ENCODE peak calls at places on chromosomes 11 and 22, in nine cellular contexts. W, D, F, K, O, P, E, A and B are unnamed samples.

GRCh38 chr11:86062719-86063118 is 6.2 kb downstream of the PICALM start:
- DNase-seq in W (no peak), D (no peak), F (no peak), K (no peak), O (no peak), P (no peak), E (peak), A (peak), B (no peak)

GRCh38 chr11:82939456-82939855 is 37.9 kb downstream of the DDIAS start:
- DNase-seq in W (no peak), D (no peak), F (no peak), K (no peak), O (no peak), P (no peak), E (no peak), A (no peak), B (no peak)

GRCh38 chr11:96155627-96156378 is 187.2 kb downstream of the MAML2 start:
- DNase-seq in W (no peak), D (peak), F (peak), K (peak), O (peak), P (peak), E (peak), A (peak), B (peak)

GRCh38 chr11:17021550-17021949 is 7.3 kb upstream of the PLEKHA7 start:
- DNase-seq in W (no peak), D (no peak), F (no peak), K (no peak), O (no peak), P (no peak), E (peak), A (no peak), B (no peak)

GRCh38 chr22:45871721-45872120 is 105.2 kb downstream of the WNT7B start:
- DNase-seq in W (no peak), D (no peak), F (no peak), K (no peak), O (no peak), P (no peak), E (no peak), A (no peak), B (no peak)

GRCh38 chr22:22720724-22721261 is 76.4 kb downstream of the GGTLC2 start:
- DNase-seq in W (no peak), D (no peak), F (no peak), K (peak), O (no peak), P (no peak), E (no peak), A (peak), B (peak)

GRCh38 chr11:64007629-64008282 is 21.5 kb downstream of the OTUB1 start:
- DNase-seq in W (no peak), D (peak), F (peak), K (peak), O (no peak), P (no peak), E (peak), A (no peak), B (no peak)

GRCh38 chr11:86869966-86870570 is 69.7 kb downstream of the PRSS23 start:
- DNase-seq in W (peak), D (peak), F (peak), K (peak), O (peak), P (peak), E (peak), A (peak), B (no peak)

GRCh38 chr11:18594999-18595749 is 4.4 kb upstream of the MISFA start:
- DNase-seq in W (no peak), D (no peak), F (no peak), K (no peak), O (peak), P (no peak), E (no peak), A (no peak), B (no peak)

GRCh38 chr11:62831520-62832345 is at the start of gene STX5:
- DNase-seq in W (peak), D (peak), F (peak), K (peak), O (peak), P (peak), E (peak), A (peak), B (peak)

GRCh38 chr11:47125083-47125482 is 51.6 kb downstream of the ARFGAP2 start:
- DNase-seq in W (no peak), D (no peak), F (no peak), K (no peak), O (no peak), P (no peak), E (no peak), A (no peak), B (no peak)

GRCh38 chr11:126544311-126545056 is 189.0 kb downstream of the ST3GAL4 start:
- DNase-seq in W (peak), D (no peak), F (no peak), K (no peak), O (peak), P (peak), E (peak), A (peak), B (no peak)

GRCh38 chr11:13486926-13487660 is 8.7 kb downstream of the PTH start:
- DNase-seq in W (peak), D (peak), F (no peak), K (peak), O (no peak), P (peak), E (peak), A (peak), B (no peak)

GRCh38 chr22:19177164-19178064 is 1.1 kb downstream of the SLC25A1 start:
- DNase-seq in W (no peak), D (no peak), F (no peak), K (no peak), O (no peak), P (no peak), E (peak), A (no peak), B (no peak)

GRCh38 chr11:56783448-56784041 is 35.0 kb upstream of the OR9G4 start:
- DNase-seq in W (peak), D (peak), F (peak), K (no peak), O (peak), P (no peak), E (peak), A (peak), B (peak)
- H3K4me3 ChIP-seq in W (no peak), D (no peak), F (no peak), K (no peak), O (no peak), P (no peak), E (peak), A (no peak), B (no peak)

GRCh38 chr11:60872124-60872951 is 5.0 kb downstream of the ZP1 start:
- DNase-seq in W (no peak), D (no peak), F (no peak), K (peak), O (no peak), P (peak), E (peak), A (peak), B (no peak)
- H3K4me3 ChIP-seq in W (no peak), D (no peak), F (no peak), K (no peak), O (no peak), P (no peak), E (no peak), A (no peak), B (no peak)

GRCh38 chr11:107565219-107565937 is at the start of gene ALKBH8:
- DNase-seq in W (no peak), D (peak), F (no peak), K (peak), O (peak), P (peak), E (peak), A (peak), B (peak)

GRCh38 chr11:107561688-107562087 is 3.8 kb downstream of the ALKBH8 start:
- DNase-seq in W (no peak), D (no peak), F (no peak), K (no peak), O (peak), P (peak), E (no peak), A (peak), B (no peak)

GRCh38 chr11:107562647-107563208 is 2.8 kb downstream of the ALKBH8 start:
- DNase-seq in W (no peak), D (no peak), F (peak), K (no peak), O (peak), P (peak), E (peak), A (peak), B (no peak)

GRCh38 chr11:107564877-107565218 is 687 bp downstream of the ALKBH8 start:
- DNase-seq in W (no peak), D (no peak), F (no peak), K (no peak), O (no peak), P (no peak), E (no peak), A (no peak), B (no peak)

GRCh38 chr11:107563702-107564101 is 1.8 kb downstream of the ALKBH8 start:
- DNase-seq in W (no peak), D (peak), F (peak), K (peak), O (peak), P (peak), E (peak), A (peak), B (peak)
- H3K4me3 ChIP-seq in W (no peak), D (no peak), F (peak), K (no peak), O (peak), P (no peak), E (peak), A (peak), B (no peak)

GRCh38 chr22:25111579-25112517 is 87.8 kb upstream of the CRYBB3 start:
- DNase-seq in W (no peak), D (peak), F (no peak), K (peak), O (no peak), P (no peak), E (peak), A (no peak), B (no peak)
- H3K4me3 ChIP-seq in W (peak), D (peak), F (peak), K (peak), O (peak), P (peak), E (peak), A (peak), B (peak)

GRCh38 chr11:68306636-68307035 is 5.8 kb upstream of the LRP5 start:
- DNase-seq in W (no peak), D (no peak), F (no peak), K (no peak), O (no peak), P (no peak), E (no peak), A (no peak), B (no peak)
- H3K4me3 ChIP-seq in W (no peak), D (no peak), F (no peak), K (no peak), O (no peak), P (no peak), E (no peak), A (no peak), B (no peak)

GRCh38 chr11:65183201-65183891 is 1.6 kb downstream of the CAPN1 start:
- DNase-seq in W (no peak), D (no peak), F (peak), K (peak), O (peak), P (no peak), E (no peak), A (no peak), B (no peak)
- H3K4me3 ChIP-seq in W (no peak), D (peak), F (peak), K (peak), O (peak), P (no peak), E (peak), A (peak), B (peak)